ENCODE peak calls at places on chromosomes 3 and 15, in nine cellular contexts. S, Z, A, E, R, H, O, M and F are unnamed samples. For H3K9me3, the result is how much of the 10 kb centered on the place peaks cover.

GRCh38 chr3:177694951-177695350 is 497.7 kb upstream of the TBL1XR1 start:
- DNase-seq in S (no peak), Z (no peak), A (no peak), E (no peak), R (no peak), H (no peak), O (no peak), M (no peak), F (no peak)

GRCh38 chr3:120177151-120177550 is 82.9 kb upstream of the GSK3B start:
- DNase-seq in S (peak), Z (peak), A (no peak), E (no peak), R (peak), H (peak), O (peak), M (no peak), F (no peak)

GRCh38 chr3:119524931-119525662 is 26.8 kb downstream of the TIMMDC1 start:
- DNase-seq in S (no peak), Z (no peak), A (no peak), E (no peak), R (no peak), H (no peak), O (no peak), M (no peak), F (no peak)

GRCh38 chr15:50168778-50169411 is 13.1 kb upstream of the SLC27A2 start:
- DNase-seq in S (no peak), Z (peak), A (no peak), E (no peak), R (no peak), H (no peak), O (no peak), M (no peak), F (no peak)

GRCh38 chr3:134373942-134374790 is at the start of gene AMOTL2:
- DNase-seq in S (peak), Z (peak), A (peak), E (peak), R (peak), H (peak), O (peak), M (no peak), F (no peak)

GRCh38 chr3:194103475-194103874 is 32.5 kb upstream of the HES1 start:
- DNase-seq in S (no peak), Z (no peak), A (no peak), E (no peak), R (no peak), H (no peak), O (no peak), M (peak), F (peak)

GRCh38 chr3:122563717-122564025 is 429 bp downstream of the PARP9 start:
- DNase-seq in S (no peak), Z (no peak), A (no peak), E (no peak), R (no peak), H (no peak), O (no peak), M (peak), F (peak)

GRCh38 chr3:197749601-197750395 is at the start of gene FYTTD1:
- DNase-seq in S (no peak), Z (peak), A (peak), E (peak), R (peak), H (peak), O (peak), M (peak), F (peak)

GRCh38 chr3:42749025-42749752 is 23.9 kb downstream of the CCDC13 start:
- DNase-seq in S (no peak), Z (no peak), A (no peak), E (no peak), R (no peak), H (no peak), O (no peak), M (no peak), F (no peak)

GRCh38 chr3:36859494-36859893 is 85.4 kb downstream of the TRANK1 start:
- DNase-seq in S (no peak), Z (no peak), A (no peak), E (no peak), R (no peak), H (no peak), O (no peak), M (no peak), F (no peak)

GRCh38 chr3:132549890-132550578 is 47.0 kb upstream of the ACKR4 start:
- DNase-seq in S (no peak), Z (no peak), A (no peak), E (no peak), R (no peak), H (peak), O (no peak), M (no peak), F (no peak)

GRCh38 chr3:134651347-134652041 is 672 bp upstream of the KY start:
- DNase-seq in S (no peak), Z (peak), A (peak), E (no peak), R (no peak), H (peak), O (no peak), M (no peak), F (no peak)

GRCh38 chr3:189322339-189322738 is 150.6 kb downstream of the TPRG1 start:
- DNase-seq in S (no peak), Z (no peak), A (no peak), E (no peak), R (no peak), H (no peak), O (no peak), M (no peak), F (no peak)

GRCh38 chr15:66830358-66830757 is 128.3 kb downstream of the SMAD6 start:
- DNase-seq in S (no peak), Z (no peak), A (no peak), E (no peak), R (no peak), H (peak), O (no peak), M (no peak), F (no peak)

GRCh38 chr3:175919133-175919532 is 1060.0 kb downstream of the NAALADL2 start:
- DNase-seq in S (no peak), Z (no peak), A (no peak), E (no peak), R (no peak), H (no peak), O (no peak), M (no peak), F (no peak)
- H3K9me3 ChIP-seq in S (under half), Z (under half), A (under half), E (under half), R (under half), H (under half), O (under half), M (under half), F (under half)

GRCh38 chr15:27767918-27768640 is 331.0 kb downstream of the OCA2 start:
- DNase-seq in S (no peak), Z (no peak), A (peak), E (no peak), R (no peak), H (no peak), O (no peak), M (no peak), F (no peak)
- H3K9me3 ChIP-seq in S (half or more), Z (under half), A (under half), E (under half), R (under half), H (under half), O (under half), M (under half), F (under half)

DNA sequence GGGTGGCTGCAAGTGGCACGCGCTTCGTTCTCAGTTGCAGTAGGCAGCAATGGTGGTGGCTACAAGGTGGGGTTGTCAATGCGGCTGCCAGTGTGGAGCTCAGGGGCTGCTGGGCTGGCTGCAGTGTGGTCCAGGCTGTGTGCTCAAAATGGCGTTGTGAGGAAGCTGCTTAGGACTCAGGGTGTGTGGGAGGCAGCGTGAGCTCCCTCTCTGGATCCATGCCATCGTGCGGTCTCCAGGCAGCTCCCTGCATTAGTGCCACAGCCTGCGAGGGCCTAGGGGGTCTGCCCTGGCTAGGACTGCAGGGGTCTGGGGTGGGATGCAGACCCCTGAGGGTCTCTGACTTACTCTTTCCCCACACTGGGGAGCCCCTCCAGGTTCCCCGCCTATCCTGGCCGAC is 397.2 kb downstream of the OCA2 start:
- DNase-seq in S (no peak), Z (no peak), A (no peak), E (no peak), R (no peak), H (no peak), O (no peak), M (no peak), F (no peak)
- H3K9me3 ChIP-seq in S (under half), Z (under half), A (under half), E (under half), R (under half), H (under half), O (under half), M (under half), F (under half)

GRCh38 chr3:180175572-180175971 is 138.8 kb upstream of the PEX5L start:
- DNase-seq in S (no peak), Z (no peak), A (no peak), E (no peak), R (no peak), H (no peak), O (no peak), M (no peak), F (no peak)
- H3K9me3 ChIP-seq in S (under half), Z (under half), A (under half), E (under half), R (under half), H (under half), O (under half), M (under half), F (under half)

GRCh38 chr3:175985781-175986180 is 1126.6 kb downstream of the NAALADL2 start:
- DNase-seq in S (no peak), Z (no peak), A (no peak), E (no peak), R (no peak), H (no peak), O (no peak), M (no peak), F (no peak)

GRCh38 chr3:175983369-175983768 is 1124.2 kb downstream of the NAALADL2 start:
- DNase-seq in S (no peak), Z (no peak), A (no peak), E (no peak), R (no peak), H (peak), O (no peak), M (no peak), F (no peak)

GRCh38 chr3:175989161-175989560 is 1130.0 kb downstream of the NAALADL2 start:
- DNase-seq in S (no peak), Z (no peak), A (no peak), E (no peak), R (no peak), H (no peak), O (peak), M (no peak), F (no peak)

GRCh38 chr3:175988401-175988800 is 1129.3 kb downstream of the NAALADL2 start:
- DNase-seq in S (no peak), Z (no peak), A (no peak), E (no peak), R (no peak), H (no peak), O (no peak), M (no peak), F (no peak)
- H3K9me3 ChIP-seq in S (under half), Z (under half), A (under half), E (under half), R (under half), H (under half), O (under half), M (under half), F (under half)

GRCh38 chr15:25184356-25185155 is 229.8 kb downstream of the SNRPN start:
- DNase-seq in S (no peak), Z (no peak), A (no peak), E (no peak), R (no peak), H (no peak), O (peak), M (no peak), F (no peak)

GRCh38 chr15:25185791-25186190 is 231.0 kb downstream of the SNRPN start:
- DNase-seq in S (no peak), Z (no peak), A (no peak), E (no peak), R (no peak), H (no peak), O (peak), M (no peak), F (no peak)

GRCh38 chr15:25183581-25184330 is 229.0 kb downstream of the SNRPN start:
- DNase-seq in S (no peak), Z (no peak), A (no peak), E (no peak), R (no peak), H (no peak), O (peak), M (no peak), F (no peak)

GRCh38 chr15:25186411-25186810 is 231.6 kb downstream of the SNRPN start:
- DNase-seq in S (no peak), Z (no peak), A (no peak), E (no peak), R (no peak), H (no peak), O (no peak), M (no peak), F (no peak)

GRCh38 chr15:25185156-25185710 is 230.4 kb downstream of the SNRPN start:
- DNase-seq in S (no peak), Z (no peak), A (no peak), E (no peak), R (no peak), H (no peak), O (peak), M (no peak), F (no peak)
- H3K9me3 ChIP-seq in S (half or more), Z (under half), A (under half), E (half or more), R (under half), H (half or more), O (under half), M (under half), F (under half)

GRCh38 chr3:94626599-94626998 is 563.7 kb downstream of the NSUN3 start:
- DNase-seq in S (no peak), Z (no peak), A (peak), E (peak), R (no peak), H (no peak), O (no peak), M (no peak), F (no peak)
- H3K9me3 ChIP-seq in S (under half), Z (under half), A (under half), E (under half), R (under half), H (under half), O (under half), M (under half), F (under half)

DNA sequence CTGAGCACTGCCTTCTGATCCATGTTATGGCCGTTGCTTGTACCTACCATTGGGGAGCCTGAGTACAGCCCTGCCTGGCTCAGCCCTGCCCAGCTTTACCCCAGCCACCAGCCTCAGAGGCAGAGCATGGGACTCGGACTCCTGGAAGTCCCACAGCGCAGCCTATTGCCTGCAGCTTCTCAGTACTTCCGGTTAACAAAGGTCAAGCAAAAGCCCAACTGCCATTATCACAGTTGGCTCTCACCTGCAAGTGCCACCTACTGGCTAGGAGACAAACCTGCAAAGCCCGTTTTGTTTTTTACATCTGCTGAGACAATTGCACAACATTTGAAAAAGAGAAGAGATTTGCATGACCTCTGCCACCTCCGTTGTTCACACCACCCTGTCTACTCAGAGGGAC is 1081.7 kb downstream of the NAALADL2 start:
- DNase-seq in S (no peak), Z (peak), A (peak), E (no peak), R (no peak), H (no peak), O (no peak), M (peak), F (peak)
- H3K9me3 ChIP-seq in S (under half), Z (under half), A (under half), E (under half), R (under half), H (under half), O (under half), M (under half), F (under half)